ENCODE peak calls at places on chromosomes 4 and X, in five cellular contexts. A is A549, S is H1, C is NB4, M is WTC11. E is an unnamed sample.

GRCh38 chrX:25344191-25344936 is 328.6 kb upstream of the ARX start:
- DNase-seq in S (no peak), A (no peak), C (no peak), M (no peak), E (no peak)

GRCh38 chr4:149306537-149306936 is 509.1 kb downstream of the IQCM start:
- DNase-seq in S (no peak), C (no peak), M (no peak), A (no peak), E (no peak)

GRCh38 chr4:152605641-152606304 is 69.9 kb upstream of the FBXW7 start:
- DNase-seq in C (no peak), A (no peak), S (no peak), M (no peak), E (no peak)

GRCh38 chr4:76585897-76586360 is 150.9 kb downstream of the SHROOM3 start:
- DNase-seq in C (no peak), M (peak), A (peak), S (peak), E (peak)

GRCh38 chr4:100489316-100489715 is 28.5 kb downstream of the EMCN start:
- DNase-seq in C (no peak), A (no peak), S (no peak), M (no peak), E (no peak)

GRCh38 chr4:153661915-153662314 is 22.2 kb upstream of the TLR2 start:
- DNase-seq in A (no peak), S (no peak), M (no peak), C (no peak), E (no peak)

GRCh38 chr4:143084566-143084965 is 100.2 kb upstream of the USP38 start:
- DNase-seq in S (no peak), A (no peak), C (no peak), M (no peak), E (no peak)

GRCh38 chr4:151166662-151167061 is 67.2 kb downstream of the RPS3A start:
- DNase-seq in A (no peak), M (no peak), S (no peak), C (no peak), E (no peak)

GRCh38 chrX:69556094-69557011 is 52.2 kb downstream of the NALF2 start:
- DNase-seq in S (peak), C (peak), A (peak), M (peak), E (peak)

GRCh38 chrX:48498374-48498809 is 10.4 kb upstream of the PORCN start:
- DNase-seq in A (no peak), S (no peak), C (peak), M (no peak), E (no peak)

GRCh38 chr4:15653864-15654391 is 1.2 kb downstream of the FBXL5 start:
- DNase-seq in A (no peak), S (no peak), M (no peak), C (peak), E (peak)

GRCh38 chr4:102780476-102781144 is 19.8 kb upstream of the MANBA start:
- DNase-seq in M (no peak), C (no peak), S (no peak), A (no peak), E (peak)

GRCh38 chr4:122744229-122744628 is 11.7 kb downstream of the BBS12 start:
- DNase-seq in A (no peak), M (no peak), C (peak), S (no peak), E (peak)

GRCh38 chr4:116489739-116490138 is 595.6 kb downstream of the TRAM1L1 start:
- DNase-seq in S (no peak), M (no peak), C (no peak), A (no peak), E (no peak)

GRCh38 chrX:1629244-1629643 is 14.4 kb downstream of the ASMT start:
- DNase-seq in C (no peak), A (no peak), M (no peak), S (no peak), E (no peak)

GRCh38 chrX:73765776-73766465 is 202.9 kb downstream of the CHIC1 start:
- DNase-seq in A (no peak), M (no peak), S (no peak), C (peak), E (no peak)

GRCh38 chrX:79065696-79066095 is 78.8 kb upstream of the GPR174 start:
- DNase-seq in M (no peak), S (no peak), A (no peak), C (peak), E (no peak)

GRCh38 chr4:189792819-189793618 is 147.7 kb upstream of the FRG1 start:
- DNase-seq in C (peak), S (peak), A (peak), M (peak), E (peak)

GRCh38 chrX:151384807-151385206 is 12.2 kb upstream of the VMA21 start:
- DNase-seq in A (no peak), C (no peak), M (no peak), S (no peak), E (no peak)

GRCh38 chr4:16225996-16226815 is at the start of gene TAPT1:
- DNase-seq in C (peak), S (no peak), A (peak), M (peak), E (no peak)

GRCh38 chr4:139828966-139829662 is 163.5 kb downstream of the MGST2 start:
- DNase-seq in S (no peak), C (peak), A (no peak), M (no peak), E (no peak)

GRCh38 chr4:52421811-52422213 is 237.3 kb downstream of the USP46 start:
- DNase-seq in A (no peak), M (no peak), S (no peak), C (no peak), E (no peak)

GRCh38 chr4:124879195-124879594 is 166.7 kb upstream of the ANKRD50 start:
- DNase-seq in C (no peak), M (no peak), A (no peak), S (no peak), E (peak)

GRCh38 chr4:139603576-139604387 is 47.8 kb upstream of the SETD7 start:
- DNase-seq in M (peak), A (peak), C (peak), S (no peak), E (peak)

GRCh38 chr4:576991-577498 is 950 bp upstream of the TMEM271 start:
- DNase-seq in M (peak), S (no peak), A (no peak), C (no peak), E (no peak)

GRCh38 chr4:127139788-127140286 is 492.9 kb upstream of the INTU start:
- DNase-seq in S (no peak), M (no peak), C (no peak), A (no peak), E (no peak)

GRCh38 chr4:80806472-80806871 is 224.0 kb upstream of the BMP3 start:
- DNase-seq in M (no peak), S (no peak), C (no peak), A (no peak), E (no peak)

GRCh38 chr4:120718979-120719566 is 203.5 kb downstream of the PRDM5 start:
- DNase-seq in A (no peak), C (peak), S (no peak), M (peak), E (peak)

GRCh38 chrX:65528705-65529340 is 5.8 kb downstream of the LAS1L start:
- DNase-seq in S (peak), C (peak), A (peak), M (peak), E (no peak)

GRCh38 chr4:80142396-80143304 is 54.7 kb upstream of the PRDM8 start:
- DNase-seq in C (peak), S (no peak), M (no peak), A (no peak), E (no peak)

GRCh38 chr4:53346920-53347852 is 18.7 kb downstream of the SCFD2 start:
- DNase-seq in M (no peak), C (no peak), A (no peak), S (no peak), E (no peak)

GRCh38 chr4:26088433-26088928 is 174.5 kb downstream of the SMIM20 start:
- DNase-seq in C (peak), A (no peak), M (no peak), S (no peak), E (no peak)

GRCh38 chr4:127782025-127782274 is 172 bp upstream of the HSPA4L start:
- DNase-seq in C (no peak), A (peak), S (peak), M (peak), E (no peak)

GRCh38 chrX:63525491-63525890 is 174.4 kb upstream of the SPIN4 start:
- DNase-seq in S (no peak), C (no peak), M (no peak), A (no peak), E (no peak)

GRCh38 chr4:111792592-111792991 is 352.7 kb upstream of the FAM241A start:
- DNase-seq in C (no peak), A (no peak), M (no peak), S (no peak), E (no peak)

GRCh38 chrX:131066237-131066636 is 8.1 kb downstream of the ARHGAP36 start:
- DNase-seq in S (no peak), C (no peak), M (no peak), A (no peak), E (no peak)

GRCh38 chr4:42844422-42844821 is 48.1 kb upstream of the GRXCR1 start:
- DNase-seq in C (no peak), A (no peak), S (no peak), M (no peak), E (no peak)

GRCh38 chr4:42843694-42844093 is 48.8 kb upstream of the GRXCR1 start:
- DNase-seq in M (no peak), C (no peak), A (no peak), S (no peak), E (no peak)

DNA sequence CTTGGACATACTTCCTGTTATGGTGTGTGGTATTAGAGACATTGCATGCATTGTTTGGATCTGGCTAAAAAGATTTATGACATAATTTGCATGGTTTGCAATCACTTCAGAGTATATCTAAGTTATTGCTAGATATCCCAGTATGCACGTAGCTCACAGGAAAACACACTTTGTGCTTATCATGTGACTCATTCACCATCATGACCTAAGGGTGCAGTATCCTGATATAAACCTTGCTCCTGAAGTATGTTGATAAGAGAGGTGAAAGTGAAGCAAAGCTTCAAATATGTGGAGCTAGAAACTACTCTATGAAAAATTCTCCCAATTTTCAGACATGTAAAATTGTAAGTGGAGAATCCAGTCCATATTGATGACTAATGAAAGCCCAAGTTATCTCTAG is 46.9 kb upstream of the GRXCR1 start:
- DNase-seq in C (no peak), M (no peak), A (no peak), S (no peak), E (no peak)
- TF ChIP-seq MAX in C (no peak), M (no peak), A (no peak), S (no peak), E (no peak)

GRCh38 chrX:10447577-10448214 is 172.7 kb downstream of the MID1 start:
- DNase-seq in C (no peak), S (no peak), M (no peak), A (no peak), E (no peak)

GRCh38 chrX:10450959-10451355 is 169.4 kb downstream of the MID1 start:
- DNase-seq in C (no peak), M (no peak), S (no peak), A (no peak), E (no peak)

GRCh38 chrX:10453945-10454344 is 166.4 kb downstream of the MID1 start:
- DNase-seq in C (no peak), M (no peak), A (no peak), S (no peak), E (no peak)

GRCh38 chrX:10450229-10450958 is 170.0 kb downstream of the MID1 start:
- DNase-seq in M (no peak), C (no peak), A (no peak), S (no peak), E (no peak)
- TF ChIP-seq MAX in M (no peak), C (no peak), A (no peak), S (no peak), E (no peak)

GRCh38 chr4:1603413-1604135 is 80.5 kb downstream of the FAM53A start:
- DNase-seq in M (no peak), S (no peak), A (no peak), C (no peak), E (no peak)
- TF ChIP-seq MAX in M (no peak), S (no peak), A (no peak), C (no peak), E (no peak)

GRCh38 chr4:165208322-165208652 is 926 bp downstream of the KLHL2 start:
- DNase-seq in C (no peak), M (no peak), A (no peak), S (no peak), E (no peak)
- TF ChIP-seq MAX in C (no peak), M (no peak), A (no peak), S (no peak), E (no peak)

GRCh38 chr4:10066704-10067651 is 45.7 kb upstream of the SLC2A9 start:
- DNase-seq in A (no peak), M (no peak), S (no peak), C (no peak), E (no peak)
- TF ChIP-seq MAX in A (no peak), M (no peak), S (no peak), C (no peak), E (no peak)

GRCh38 chr4:158808399-158808798 is 39.6 kb downstream of the FNIP2 start:
- DNase-seq in S (no peak), C (no peak), A (no peak), M (no peak), E (no peak)
- TF ChIP-seq MAX in S (no peak), C (no peak), A (no peak), M (no peak), E (no peak)

E was measured in HepG2.